ENCODE peak calls at places on chromosomes 12 and 14, in four cellular contexts. One of them, this sample, is unnamed.

GRCh38 chr14:68840454-68840853 is 47.6 kb upstream of the ZFP36L1 start:
- DNase-seq in heart left ventricle: no peak
- DNase-seq in DND-41: no peak
- DNase-seq in left ventricle myocardium inferior: no peak
- DNase-seq in this sample: no peak

GRCh38 chr14:40447032-40447431 is 1014.8 kb upstream of the FBXO33 start:
- DNase-seq in heart left ventricle: no peak
- DNase-seq in DND-41: no peak
- DNase-seq in left ventricle myocardium inferior: no peak
- DNase-seq in this sample: no peak

GRCh38 chr14:105865904-105866840 is 339.8 kb downstream of the TMEM121 start:
- DNase-seq in heart left ventricle: peak
- DNase-seq in DND-41: no peak
- DNase-seq in left ventricle myocardium inferior: peak
- DNase-seq in this sample: no peak

GRCh38 chr12:121560392-121561021 is 20.3 kb downstream of the KDM2B start:
- DNase-seq in heart left ventricle: no peak
- DNase-seq in DND-41: no peak
- DNase-seq in left ventricle myocardium inferior: no peak
- DNase-seq in this sample: no peak

GRCh38 chr14:36973806-36974442 is 198.5 kb downstream of the SLC25A21 start:
- DNase-seq in heart left ventricle: no peak
- DNase-seq in DND-41: no peak
- DNase-seq in left ventricle myocardium inferior: no peak
- DNase-seq in this sample: peak

GRCh38 chr12:43069768-43070221 is 480.2 kb upstream of the PRICKLE1 start:
- DNase-seq in heart left ventricle: no peak
- DNase-seq in DND-41: no peak
- DNase-seq in left ventricle myocardium inferior: peak
- DNase-seq in this sample: no peak

GRCh38 chr12:97322388-97322787 is 140.2 kb upstream of the RMST start:
- DNase-seq in heart left ventricle: no peak
- DNase-seq in DND-41: no peak
- DNase-seq in left ventricle myocardium inferior: no peak
- DNase-seq in this sample: no peak

GRCh38 chr14:95490127-95490526 is 26.3 kb downstream of the SYNE3 start:
- DNase-seq in heart left ventricle: no peak
- DNase-seq in DND-41: no peak
- DNase-seq in left ventricle myocardium inferior: no peak
- DNase-seq in this sample: no peak

GRCh38 chr12:105352049-105352448 is 21.6 kb downstream of the C12orf75 start:
- DNase-seq in heart left ventricle: no peak
- DNase-seq in DND-41: peak
- DNase-seq in left ventricle myocardium inferior: no peak
- DNase-seq in this sample: no peak

GRCh38 chr14:94110552-94111181 is at the start of gene IFI27:
- DNase-seq in heart left ventricle: no peak
- DNase-seq in DND-41: no peak
- DNase-seq in left ventricle myocardium inferior: peak
- DNase-seq in this sample: no peak
- H3K4me3 ChIP-seq in heart left ventricle: peak
- H3K4me3 ChIP-seq in DND-41: no peak
- H3K4me3 ChIP-seq in left ventricle myocardium inferior: peak
- H3K4me3 ChIP-seq in this sample: no peak

GRCh38 chr12:78240827-78241226 is 410.1 kb downstream of the NAV3 start:
- DNase-seq in heart left ventricle: no peak
- DNase-seq in DND-41: no peak
- DNase-seq in left ventricle myocardium inferior: no peak
- DNase-seq in this sample: no peak
- H3K27ac ChIP-seq in heart left ventricle: no peak
- H3K27ac ChIP-seq in DND-41: no peak
- H3K27ac ChIP-seq in left ventricle myocardium inferior: no peak
- H3K27ac ChIP-seq in this sample: no peak

DNA sequence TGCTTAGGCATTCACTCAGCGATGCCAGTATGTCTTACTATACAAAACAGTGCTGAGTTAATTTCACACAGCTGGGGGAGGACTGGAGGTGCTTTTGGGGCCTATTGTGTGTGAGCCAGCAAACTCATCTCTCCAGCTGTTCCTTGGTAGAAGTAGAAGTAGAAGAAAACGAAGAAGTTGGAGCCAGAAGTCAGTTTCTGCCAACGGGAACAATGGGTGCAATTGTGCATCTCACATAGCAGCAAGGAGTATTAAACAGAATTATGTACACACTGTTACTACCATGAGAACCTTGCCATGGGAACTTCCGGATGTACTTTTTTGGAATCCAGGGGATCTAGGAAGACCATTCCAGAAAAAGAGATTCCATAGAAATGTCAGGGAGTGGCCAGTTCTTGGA is 88.6 kb downstream of the VCPKMT start:
- DNase-seq in heart left ventricle: no peak
- DNase-seq in DND-41: no peak
- DNase-seq in left ventricle myocardium inferior: no peak
- DNase-seq in this sample: no peak
- H3K4me3 ChIP-seq in heart left ventricle: no peak
- H3K4me3 ChIP-seq in DND-41: no peak
- H3K4me3 ChIP-seq in left ventricle myocardium inferior: no peak
- H3K4me3 ChIP-seq in this sample: no peak

GRCh38 chr14:89368490-89369477 is 48.2 kb downstream of the FOXN3 start:
- DNase-seq in heart left ventricle: no peak
- DNase-seq in DND-41: no peak
- DNase-seq in left ventricle myocardium inferior: no peak
- DNase-seq in this sample: no peak
- H3K27ac ChIP-seq in heart left ventricle: no peak
- H3K27ac ChIP-seq in DND-41: peak
- H3K27ac ChIP-seq in left ventricle myocardium inferior: peak
- H3K27ac ChIP-seq in this sample: no peak

GRCh38 chr12:131897875-131898274 is 3.5 kb downstream of the ULK1 start:
- DNase-seq in heart left ventricle: no peak
- DNase-seq in DND-41: no peak
- DNase-seq in left ventricle myocardium inferior: no peak
- DNase-seq in this sample: no peak

GRCh38 chr12:131895640-131896079 is 1.2 kb downstream of the ULK1 start:
- DNase-seq in heart left ventricle: no peak
- DNase-seq in DND-41: peak
- DNase-seq in left ventricle myocardium inferior: no peak
- DNase-seq in this sample: no peak

GRCh38 chr12:131896080-131896810 is 1.8 kb downstream of the ULK1 start:
- DNase-seq in heart left ventricle: peak
- DNase-seq in DND-41: peak
- DNase-seq in left ventricle myocardium inferior: peak
- DNase-seq in this sample: peak

GRCh38 chr12:131897276-131897675 is 2.9 kb downstream of the ULK1 start:
- DNase-seq in heart left ventricle: no peak
- DNase-seq in DND-41: no peak
- DNase-seq in left ventricle myocardium inferior: no peak
- DNase-seq in this sample: no peak

DNA sequence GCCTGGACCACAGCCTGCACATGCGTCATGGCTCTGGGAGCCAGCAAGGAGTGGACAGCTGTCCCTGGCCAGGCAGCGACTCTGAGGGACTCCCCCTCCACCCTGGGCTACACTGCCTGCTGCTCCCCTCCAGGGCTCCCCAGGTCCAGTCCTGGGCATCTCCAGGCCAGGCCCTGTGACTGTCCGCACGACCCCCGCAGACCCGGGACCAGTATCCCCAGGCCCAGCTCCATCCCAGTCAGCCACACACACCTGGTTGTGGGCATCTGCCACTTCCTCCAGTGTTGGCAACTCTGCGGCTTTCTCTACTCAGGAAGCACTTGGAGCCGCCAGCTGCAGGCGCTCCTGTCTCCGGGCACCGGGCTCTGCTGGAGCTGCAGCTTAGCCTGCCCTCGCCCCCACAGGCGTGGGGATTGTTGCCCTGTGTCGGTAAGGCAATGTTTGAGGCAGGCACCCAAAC is 2.4 kb downstream of the ULK1 start:
- DNase-seq in heart left ventricle: no peak
- DNase-seq in DND-41: peak
- DNase-seq in left ventricle myocardium inferior: peak
- DNase-seq in this sample: peak
- H3K4me3 ChIP-seq in heart left ventricle: peak
- H3K4me3 ChIP-seq in DND-41: peak
- H3K4me3 ChIP-seq in left ventricle myocardium inferior: peak
- H3K4me3 ChIP-seq in this sample: peak

GRCh38 chr14:89400529-89400928 is 16.5 kb downstream of the FOXN3 start:
- DNase-seq in heart left ventricle: no peak
- DNase-seq in DND-41: no peak
- DNase-seq in left ventricle myocardium inferior: no peak
- DNase-seq in this sample: no peak

GRCh38 chr14:89399157-89399556 is 17.9 kb downstream of the FOXN3 start:
- DNase-seq in heart left ventricle: no peak
- DNase-seq in DND-41: no peak
- DNase-seq in left ventricle myocardium inferior: no peak
- DNase-seq in this sample: no peak

GRCh38 chr14:89397569-89397968 is 19.5 kb downstream of the FOXN3 start:
- DNase-seq in heart left ventricle: no peak
- DNase-seq in DND-41: no peak
- DNase-seq in left ventricle myocardium inferior: no peak
- DNase-seq in this sample: no peak

GRCh38 chr14:89401241-89401640 is 15.8 kb downstream of the FOXN3 start:
- DNase-seq in heart left ventricle: no peak
- DNase-seq in DND-41: no peak
- DNase-seq in left ventricle myocardium inferior: no peak
- DNase-seq in this sample: no peak

DNA sequence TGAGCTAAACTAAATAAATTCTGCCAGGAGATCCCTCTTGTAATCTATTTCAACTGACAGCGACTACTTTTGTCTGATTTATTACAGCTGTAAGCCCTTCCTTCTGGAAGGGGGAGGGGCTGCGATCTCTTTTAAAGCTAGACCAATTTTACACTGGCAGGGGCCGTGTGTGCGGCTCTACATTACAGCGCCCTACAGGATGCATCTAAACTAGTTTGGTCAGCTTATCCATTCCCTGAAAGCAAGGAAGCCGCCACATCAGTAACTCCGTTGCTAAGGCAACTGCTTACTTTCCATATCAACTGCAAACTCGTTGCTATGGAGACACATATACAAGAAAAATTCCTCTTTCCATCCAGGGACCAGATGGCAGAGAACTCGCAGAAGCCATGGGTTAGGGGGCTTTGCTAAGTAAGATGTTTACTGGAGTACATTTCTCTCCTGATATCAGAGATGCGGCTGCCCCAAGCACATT is 17.4 kb downstream of the FOXN3 start:
- DNase-seq in heart left ventricle: no peak
- DNase-seq in DND-41: no peak
- DNase-seq in left ventricle myocardium inferior: no peak
- DNase-seq in this sample: peak
- H3K27ac ChIP-seq in heart left ventricle: peak
- H3K27ac ChIP-seq in DND-41: peak
- H3K27ac ChIP-seq in left ventricle myocardium inferior: peak
- H3K27ac ChIP-seq in this sample: peak

GRCh38 chr12:4858385-4858784 is 51.3 kb upstream of the KCNA1 start:
- DNase-seq in heart left ventricle: no peak
- DNase-seq in DND-41: no peak
- DNase-seq in left ventricle myocardium inferior: no peak
- DNase-seq in this sample: no peak
- H3K4me3 ChIP-seq in heart left ventricle: no peak
- H3K4me3 ChIP-seq in DND-41: no peak
- H3K4me3 ChIP-seq in left ventricle myocardium inferior: peak
- H3K4me3 ChIP-seq in this sample: no peak

This sample was measured in brain microvascular endothelial cell.